ENCODE peak calls at places on chromosomes 11 and 22, in six cellular contexts. T is mammary epithelial cell, W is adrenal gland, G is upper lobe of right lung, J is epithelial cell of esophagus, S is left ventricle myocardium inferior. M is an unnamed sample.

GRCh38 chr22:46587067-46587471 is 33.1 kb upstream of the GRAMD4 start:
- DNase-seq in T (no peak), J (no peak), W (no peak), G (no peak), S (no peak), M (no peak)

GRCh38 chr22:22872722-22873708 is 14.6 kb upstream of the IGLL5 start:
- DNase-seq in J (no peak), G (no peak), T (no peak), W (peak; percentile 23), S (no peak), M (no peak)

GRCh38 chr22:20080776-20081654 is 974 bp downstream of the DGCR8 start:
- DNase-seq in T (peak; percentile 64), S (no peak), W (peak; percentile 68), G (no peak), J (peak; percentile 76), M (peak; percentile 81)

GRCh38 chr11:128552783-128553661 is 34.3 kb downstream of the ETS1 start:
- DNase-seq in G (no peak), S (no peak), W (no peak), J (peak; percentile 96), T (peak; percentile 94), M (peak; percentile 50)

GRCh38 chr11:133388975-133389568 is 143.2 kb downstream of the OPCML start:
- DNase-seq in G (no peak), S (no peak), J (no peak), W (no peak), T (no peak), M (no peak)

GRCh38 chr11:118618991-118619375 is 11.6 kb downstream of the PHLDB1 start:
- DNase-seq in W (no peak), J (no peak), S (peak; percentile 64), T (peak; percentile 39), G (peak; percentile 49), M (peak; percentile 82)

GRCh38 chr11:94934362-94934761 is 39.0 kb downstream of the CWC15 start:
- DNase-seq in S (no peak), G (no peak), W (no peak), T (no peak), J (peak; percentile 10), M (peak; percentile 73)

GRCh38 chr11:111454561-111455192 is 57.5 kb downstream of the BTG4 start:
- DNase-seq in S (no peak), G (no peak), T (peak; percentile 82), W (no peak), J (peak; percentile 88), M (peak; percentile 84)

GRCh38 chr11:14357843-14358728 is 897 bp downstream of the RRAS2 start:
- DNase-seq in W (peak; percentile 61), J (peak; percentile 81), G (peak; percentile 88), T (peak; percentile 72), S (peak; percentile 43), M (peak; percentile 56)

GRCh38 chr11:7858001-7858400 is 61.3 kb upstream of the OR5P2 start:
- DNase-seq in T (peak; percentile 75), G (no peak), S (no peak), J (peak; percentile 92), W (no peak), M (no peak)

GRCh38 chr22:27358096-27358870 is 443.3 kb downstream of the MN1 start:
- DNase-seq in T (no peak), S (no peak), J (no peak), W (no peak), G (no peak), M (no peak)

GRCh38 chr11:73192272-73192671 is 25.8 kb upstream of the P2RY2 start:
- DNase-seq in T (peak; percentile 99), W (peak; percentile 36), J (peak; percentile 99), G (peak; percentile 73), S (no peak), M (no peak)

GRCh38 chr22:47444746-47445065 is 682.3 kb downstream of the TBC1D22A start:
- DNase-seq in J (no peak), S (no peak), T (no peak), W (no peak), G (no peak), M (no peak)

GRCh38 chr22:49855491-49855911 is 1.9 kb downstream of the ZBED4 start:
- DNase-seq in S (no peak), W (no peak), T (peak; percentile 22), G (peak; percentile 58), J (no peak), M (peak; percentile 27)

GRCh38 chr11:14029971-14030531 is 67.5 kb downstream of the SPON1 start:
- DNase-seq in W (peak; percentile 84), S (peak; percentile 75), G (peak; percentile 90), J (peak; percentile 72), T (peak; percentile 72), M (peak; percentile 70)

GRCh38 chr22:20571531-20572007 is 64.2 kb downstream of the MED15 start:
- DNase-seq in W (no peak), G (no peak), J (peak; percentile 36), S (peak; percentile 37), T (no peak), M (peak; percentile 51)

GRCh38 chr11:65780770-65781151 is at the start of gene AP5B1:
- DNase-seq in T (peak; percentile 78), W (no peak), S (peak; percentile 68), G (peak; percentile 90), J (peak; percentile 88), M (peak; percentile 49)

GRCh38 chr11:67616431-67617242 is 9.9 kb downstream of the NDUFV1 start:
- DNase-seq in G (no peak), W (no peak), T (no peak), S (no peak), J (no peak), M (no peak)

GRCh38 chr11:69894126-69895047 is 75.2 kb upstream of the FGF3 start:
- DNase-seq in W (no peak), G (peak; percentile 60), S (no peak), J (peak; percentile 24), T (peak; percentile 17), M (no peak)

GRCh38 chr11:131409307-131409706 is 38.9 kb downstream of the NTM start:
- DNase-seq in T (no peak), G (no peak), W (no peak), S (no peak), J (no peak), M (no peak)

GRCh38 chr11:111733009-111733408 is 33.2 kb downstream of the PPP2R1B start:
- DNase-seq in S (peak; percentile 40), G (peak; percentile 61), J (peak; percentile 49), W (peak; percentile 77), T (peak; percentile 50), M (peak; percentile 83)

GRCh38 chr22:41480397-41480735 is 11.4 kb downstream of the ACO2 start:
- DNase-seq in W (no peak), J (no peak), T (no peak), G (no peak), S (no peak), M (peak; percentile 88)

GRCh38 chr11:75317446-75318122 is 33.9 kb downstream of the ARRB1 start:
- DNase-seq in J (no peak), W (no peak), T (no peak), G (no peak), S (no peak), M (no peak)

GRCh38 chr11:118277312-118277711 is 13.2 kb upstream of the MPZL2 start:
- DNase-seq in S (no peak), W (no peak), J (peak; percentile 97), T (peak; percentile 90), G (no peak), M (peak; percentile 6)

GRCh38 chr11:36594316-36594989 is at the start of gene IFTAP:
- DNase-seq in T (peak; percentile 90), G (peak; percentile 76), J (peak; percentile 92), S (no peak), W (peak; percentile 81), M (peak; percentile 93)

GRCh38 chr11:127996825-127997224 is 590.5 kb downstream of the ETS1 start:
- DNase-seq in T (no peak), G (no peak), J (peak; percentile 7), S (no peak), W (no peak), M (peak; percentile 24)

GRCh38 chr22:42931421-42932196 is 74.5 kb upstream of the ARFGAP3 start:
- DNase-seq in T (no peak), W (no peak), S (no peak), G (peak; percentile 63), J (no peak), M (no peak)

GRCh38 chr22:31451709-31452571 is 37.7 kb downstream of the EIF4ENIF1 start:
- DNase-seq in T (peak; percentile 44), G (no peak), S (no peak), J (peak; percentile 60), W (no peak), M (peak; percentile 76)

GRCh38 chr11:2401436-2401984 is 960 bp downstream of the TSSC4 start:
- DNase-seq in S (no peak), J (peak; percentile 49), W (no peak), G (no peak), T (no peak), M (no peak)
- H3K4me3 ChIP-seq in S (peak overlapping the region; percentile 91), J (peak overlapping the region; percentile 99), W (peak overlapping the region; percentile 37), G (peak overlapping the region; percentile 99), T (peak overlapping the region; percentile 67), M (peak overlapping the region; percentile 99)

DNA sequence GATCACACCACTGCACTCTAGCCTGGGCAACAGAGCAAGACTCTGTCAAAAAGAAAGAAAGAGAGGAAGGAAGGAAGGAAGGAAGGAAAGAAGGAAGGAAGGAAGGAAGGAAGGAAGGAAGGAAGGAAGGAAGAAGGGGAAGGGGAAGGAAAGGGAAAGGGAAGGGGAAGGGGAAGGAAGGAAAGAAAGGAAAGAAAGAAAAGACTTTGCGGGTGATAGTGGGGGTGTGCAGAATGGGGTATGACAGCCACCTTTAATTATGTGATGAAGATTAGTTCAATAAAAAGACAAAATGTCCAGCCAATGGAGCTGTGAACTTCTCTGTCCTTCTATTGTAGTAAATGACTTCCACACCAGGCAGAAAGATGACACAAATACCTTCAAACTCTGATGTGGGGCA is 8.7 kb upstream of the APLP2 start:
- DNase-seq in W (no peak), J (no peak), G (no peak), S (no peak), T (no peak), M (no peak)
- H3K4me3 ChIP-seq in W (no peak overlapping the region), J (no peak overlapping the region), G (no peak overlapping the region), S (no peak overlapping the region), T (no peak overlapping the region), M (no peak overlapping the region)

GRCh38 chr11:108654994-108655631 is 9.8 kb upstream of the DDX10 start:
- DNase-seq in S (no peak), T (peak; percentile 46), G (no peak), W (peak; percentile 74), J (peak; percentile 63), M (peak; percentile 45)
- H3K4me3 ChIP-seq in S (no peak overlapping the region), T (no peak overlapping the region), G (no peak overlapping the region), W (no peak overlapping the region), J (no peak overlapping the region), M (no peak overlapping the region)

DNA sequence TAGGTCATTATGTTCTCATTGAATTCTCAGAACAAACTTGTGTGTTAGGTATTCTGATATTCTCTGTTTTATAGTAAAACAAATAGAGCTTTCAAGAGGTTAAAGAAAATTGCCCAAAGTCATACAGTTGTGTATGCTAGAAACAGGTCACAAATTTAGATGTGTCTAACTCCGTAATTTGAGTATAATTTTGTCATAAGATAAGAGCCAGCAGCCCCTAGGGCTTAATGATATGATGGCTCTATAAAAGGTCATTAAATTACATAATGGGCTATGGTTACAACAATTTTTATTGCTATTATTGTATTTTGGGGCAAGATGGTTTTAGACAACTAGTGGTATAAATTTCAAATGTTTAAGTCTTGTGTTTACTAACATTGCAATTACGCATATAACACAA is 701.9 kb downstream of the LUZP2 start:
- DNase-seq in W (no peak), G (no peak), T (no peak), S (no peak), J (no peak), M (no peak)
- H3K4me3 ChIP-seq in W (no peak overlapping the region), G (no peak overlapping the region), T (no peak overlapping the region), S (no peak overlapping the region), J (no peak overlapping the region), M (no peak overlapping the region)

M was measured in foreskin fibroblast.